ENCODE peak calls at places on chromosome 3, in five cellular contexts. B is Calu3, G is psoas muscle, T is Panc1, X is ovary. K is an unnamed sample.

GRCh38 chr3:144521131-144521530 is 549.5 kb downstream of the DIPK2A start:
- DNase-seq in X (no peak), G (no peak), T (no peak), B (no peak), K (no peak)

GRCh38 chr3:1091276-1091675 is 1.5 kb upstream of the CNTN6 start:
- DNase-seq in G (no peak), X (no peak), T (no peak), B (no peak), K (no peak)

GRCh38 chr3:128775906-128776542 is 50.0 kb downstream of the RAB7A start:
- DNase-seq in X (no peak), G (no peak), T (no peak), B (no peak), K (no peak)

GRCh38 chr3:71962561-71963240 is 177.8 kb upstream of the PROK2 start:
- DNase-seq in X (no peak), T (no peak), G (no peak), B (no peak), K (no peak)

GRCh38 chr3:183975981-183976662 is 41.6 kb downstream of the ABCC5 start:
- DNase-seq in B (no peak), T (no peak), X (no peak), G (no peak), K (no peak)

GRCh38 chr3:193031909-193032308 is 114.3 kb upstream of the MB21D2 start:
- DNase-seq in X (no peak), T (no peak), B (no peak), G (no peak), K (no peak)

GRCh38 chr3:28791713-28792255 is 443.2 kb upstream of the AZI2 start:
- DNase-seq in X (no peak), B (no peak), T (no peak), G (no peak), K (no peak)

GRCh38 chr3:198071602-198072285 is 111.7 kb downstream of the LMLN start:
- DNase-seq in T (peak), X (no peak), G (no peak), B (peak), K (no peak)

GRCh38 chr3:46517016-46517770 is 19.4 kb downstream of the RTP3 start:
- DNase-seq in T (peak), G (no peak), B (peak), X (no peak), K (no peak)

GRCh38 chr3:179526989-179527391 is 35.7 kb upstream of the ACTL6A start:
- DNase-seq in G (peak), X (peak), T (no peak), B (no peak), K (no peak)

GRCh38 chr3:56321383-56321782 is 146.9 kb downstream of the ERC2 start:
- DNase-seq in T (no peak), B (no peak), X (no peak), G (no peak), K (no peak)

GRCh38 chr3:14549256-14549931 is 9.3 kb upstream of the GRIP2 start:
- DNase-seq in X (no peak), G (peak), B (no peak), T (no peak), K (no peak)

GRCh38 chr3:9433884-9434521 is 36.6 kb downstream of the SETD5 start:
- DNase-seq in B (no peak), T (no peak), G (no peak), X (no peak), K (no peak)

GRCh38 chr3:11764931-11765363 is 81.7 kb downstream of the TAMM41 start:
- DNase-seq in G (no peak), B (peak), T (no peak), X (no peak), K (no peak)

GRCh38 chr3:22386107-22386506 is 635.1 kb upstream of the ZNF385D start:
- DNase-seq in B (no peak), X (no peak), T (no peak), G (no peak), K (no peak)

GRCh38 chr3:163785693-163786092 is 1292.6 kb downstream of the SI start:
- DNase-seq in B (peak), X (no peak), T (peak), G (no peak), K (no peak)

GRCh38 chr3:116085456-116085855 is 359.8 kb downstream of the LSAMP start:
- DNase-seq in T (no peak), G (no peak), B (no peak), X (no peak), K (no peak)

GRCh38 chr3:36906504-36907149 is 38.2 kb downstream of the TRANK1 start:
- DNase-seq in G (no peak), B (no peak), X (no peak), T (no peak), K (no peak)

GRCh38 chr3:36901588-36901987 is 43.3 kb downstream of the TRANK1 start:
- DNase-seq in X (no peak), G (no peak), B (no peak), T (no peak), K (no peak)

GRCh38 chr3:36903119-36903882 is 41.6 kb downstream of the TRANK1 start:
- DNase-seq in X (no peak), G (no peak), B (no peak), T (no peak), K (no peak)

GRCh38 chr3:36905545-36905944 is 39.3 kb downstream of the TRANK1 start:
- DNase-seq in X (no peak), B (no peak), T (no peak), G (no peak), K (no peak)

DNA sequence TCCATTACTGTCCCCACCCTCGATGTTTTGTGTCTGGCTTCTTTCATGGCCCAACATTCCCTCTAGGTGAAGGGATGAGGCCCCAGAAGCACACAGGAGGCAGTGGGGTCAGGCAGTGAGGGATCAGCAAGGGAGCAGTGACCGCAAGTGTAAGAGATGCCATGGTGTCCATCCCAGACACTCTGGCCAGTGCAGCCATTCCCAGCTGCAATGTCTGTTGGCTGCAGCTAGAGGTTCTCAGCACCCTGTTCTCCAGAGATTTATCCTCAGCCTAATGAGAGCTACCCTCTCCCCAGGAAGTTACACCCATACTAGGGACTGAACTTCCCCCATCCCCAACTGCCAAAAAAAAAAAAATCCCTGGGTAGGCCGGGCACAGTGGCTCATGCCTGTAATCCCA is 40.2 kb downstream of the TRANK1 start:
- DNase-seq in G (no peak), X (no peak), B (peak), T (no peak), K (no peak)
- TF ChIP-seq CTCF in G (no peak), X (no peak), B (peak), T (peak), K (peak)

DNA sequence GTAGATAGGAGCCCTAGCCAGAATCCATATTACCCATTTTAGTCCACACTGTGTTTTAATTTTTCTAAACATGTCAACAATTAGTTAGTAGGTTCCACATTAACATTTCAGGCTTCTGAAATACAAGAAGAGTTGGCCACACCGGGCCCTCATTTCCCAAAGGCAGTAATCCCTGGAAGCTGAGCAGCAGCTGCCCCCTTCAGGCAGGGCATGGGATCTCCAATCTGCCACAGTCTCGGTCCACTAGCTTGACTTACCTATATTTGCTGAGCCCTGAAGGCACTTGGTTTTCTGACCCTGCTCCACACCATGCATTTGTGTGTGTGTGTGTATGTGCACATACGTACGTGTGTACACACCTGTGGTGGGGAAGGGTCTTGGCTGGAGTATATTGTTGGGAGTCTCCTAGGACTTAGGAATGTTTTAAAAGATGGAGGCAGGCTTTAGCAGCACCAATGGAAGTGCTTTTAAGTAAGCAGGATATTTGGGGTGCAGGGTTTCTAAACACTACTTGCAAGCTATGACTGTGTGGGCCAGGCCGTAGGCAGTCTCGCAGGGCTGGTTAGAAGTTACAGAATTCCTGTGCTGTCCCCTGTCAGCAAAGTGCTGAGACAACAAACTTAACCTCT is 71.2 kb upstream of the SOX14 start:
- DNase-seq in X (no peak), T (no peak), G (peak), B (peak), K (no peak)
- TF ChIP-seq CTCF in X (no peak), T (peak), G (no peak), B (peak), K (no peak)

DNA sequence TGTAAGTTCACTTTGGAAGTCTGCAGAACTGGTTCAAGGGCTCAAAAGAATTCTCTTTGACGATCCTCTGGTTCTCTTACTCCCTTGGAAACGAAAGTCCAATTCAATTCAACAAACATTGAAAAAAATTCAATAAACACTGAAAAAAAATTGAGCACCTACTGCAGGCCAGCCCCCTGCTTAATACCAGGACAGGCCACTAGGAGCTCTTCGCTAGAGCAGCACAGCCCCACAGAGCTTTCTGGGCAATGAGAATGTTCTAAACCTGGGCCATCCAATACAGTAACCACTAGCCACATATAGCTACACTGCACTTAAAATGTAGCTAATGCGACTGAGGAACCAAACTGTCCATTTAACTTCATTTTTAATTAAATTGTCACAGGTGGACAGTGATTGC is 50.4 kb upstream of the DCLK3 start:
- DNase-seq in G (no peak), X (no peak), B (no peak), T (no peak), K (no peak)
- TF ChIP-seq CTCF in G (no peak), X (no peak), B (no peak), T (peak), K (no peak)

DNA sequence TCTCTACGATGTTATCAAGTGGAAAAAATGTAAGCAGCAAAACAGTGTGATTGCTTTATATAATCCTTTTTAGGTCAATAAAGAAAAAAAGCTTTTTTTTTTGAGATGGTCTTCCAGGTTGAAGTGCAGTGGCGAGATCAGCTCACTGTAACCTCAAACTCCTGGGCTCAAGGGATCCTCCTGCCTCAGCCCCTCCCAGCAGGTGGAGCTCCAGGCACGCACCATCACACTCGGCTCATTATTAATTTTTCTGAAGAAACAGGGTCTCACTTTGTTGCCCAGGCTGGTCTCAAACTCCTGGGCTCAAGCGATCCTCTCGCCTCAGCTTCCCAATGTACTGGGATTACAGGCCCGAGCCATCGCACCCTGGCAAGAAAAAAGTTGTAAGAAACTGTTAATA is 17.3 kb downstream of the RNF168 start:
- DNase-seq in X (no peak), G (no peak), B (peak), T (no peak), K (no peak)
- TF ChIP-seq CTCF in X (no peak), G (peak), B (no peak), T (peak), K (no peak)

GRCh38 chr3:186930639-186931486 is 537 bp downstream of the ST6GAL1 start:
- DNase-seq in T (no peak), B (peak), X (peak), G (peak), K (no peak)
- TF ChIP-seq CTCF in T (peak), B (no peak), X (no peak), G (peak), K (no peak)

DNA sequence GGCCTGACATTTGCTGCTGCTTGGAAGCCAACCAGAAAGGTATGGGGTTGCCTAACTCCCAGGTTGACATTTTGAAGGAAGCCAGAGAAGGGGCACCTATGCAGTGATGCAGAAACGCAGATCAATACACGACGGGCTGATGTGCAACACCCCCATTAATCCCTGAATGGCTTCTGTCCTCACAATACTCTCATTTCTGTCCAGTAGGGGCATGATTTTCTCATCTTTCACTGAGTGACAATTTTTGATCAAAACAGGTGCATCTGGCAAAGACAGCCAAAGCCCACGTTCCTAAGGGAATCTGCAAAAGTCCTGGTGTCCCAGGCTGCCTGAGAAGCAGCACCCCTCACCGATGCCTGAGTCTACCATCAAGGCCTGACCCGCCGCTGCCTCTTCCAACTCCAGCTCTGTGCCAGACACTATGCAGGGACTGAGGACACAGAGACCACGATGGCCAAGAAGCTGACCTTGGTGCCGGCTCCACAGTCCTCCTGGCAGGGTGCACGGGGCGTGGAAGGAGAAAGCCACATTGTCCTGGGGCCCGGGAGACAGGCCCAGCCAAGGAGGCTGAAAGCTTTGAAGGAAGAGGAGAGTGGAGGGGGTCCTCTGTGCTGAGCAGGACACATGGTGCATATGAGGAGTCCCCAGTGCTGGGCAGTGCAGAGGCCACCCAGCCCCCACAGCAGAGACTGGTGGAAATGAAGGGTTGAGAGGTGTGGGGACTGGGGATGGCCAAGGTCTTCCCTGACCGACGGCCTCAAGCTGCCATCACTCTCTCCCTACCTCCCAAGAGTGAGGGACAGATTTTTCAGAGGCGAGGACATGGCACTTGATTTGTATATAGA is 159.6 kb downstream of the NUP210 start:
- DNase-seq in X (no peak), T (no peak), B (no peak), G (no peak), K (no peak)
- TF ChIP-seq CTCF in X (no peak), T (no peak), B (no peak), G (no peak), K (no peak)

GRCh38 chr3:98012974-98013373 is 22.1 kb downstream of the GABRR3 start:
- DNase-seq in T (no peak), G (no peak), X (no peak), B (no peak), K (no peak)

GRCh38 chr3:98018301-98018700 is 16.8 kb downstream of the GABRR3 start:
- DNase-seq in G (no peak), T (no peak), X (no peak), B (no peak), K (no peak)

GRCh38 chr3:98010194-98010882 is 24.8 kb downstream of the GABRR3 start:
- DNase-seq in B (no peak), T (no peak), X (no peak), G (no peak), K (no peak)

GRCh38 chr3:98008751-98009373 is 26.3 kb downstream of the GABRR3 start:
- DNase-seq in B (no peak), G (no peak), T (no peak), X (no peak), K (no peak)

GRCh38 chr3:98013428-98014349 is 21.4 kb downstream of the GABRR3 start:
- DNase-seq in X (no peak), T (no peak), B (no peak), G (no peak), K (no peak)
- TF ChIP-seq CTCF in X (no peak), T (peak), B (no peak), G (no peak), K (no peak)

DNA sequence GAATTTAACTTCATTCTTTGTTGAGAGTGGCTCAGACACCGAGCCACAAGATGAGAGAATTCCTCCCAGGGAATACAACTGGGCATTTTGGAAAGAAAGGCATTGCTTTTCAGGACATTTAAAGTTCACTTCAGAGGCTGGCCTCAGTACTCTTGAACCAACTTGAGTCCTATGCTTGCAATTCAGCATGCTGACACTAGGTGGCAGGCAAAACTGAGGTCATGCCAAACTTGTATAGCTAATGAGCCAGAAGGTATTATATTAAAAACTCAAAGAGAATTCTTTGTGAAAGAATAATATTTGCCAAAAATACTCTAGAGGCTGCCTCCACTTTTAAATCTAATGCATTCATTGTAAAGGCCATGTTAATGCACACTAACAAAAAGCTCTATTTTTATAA is 104.7 kb downstream of the RARB start:
- DNase-seq in B (no peak), T (peak), X (no peak), G (no peak), K (no peak)
- TF ChIP-seq CTCF in B (peak), T (peak), X (no peak), G (peak), K (peak)

DNA sequence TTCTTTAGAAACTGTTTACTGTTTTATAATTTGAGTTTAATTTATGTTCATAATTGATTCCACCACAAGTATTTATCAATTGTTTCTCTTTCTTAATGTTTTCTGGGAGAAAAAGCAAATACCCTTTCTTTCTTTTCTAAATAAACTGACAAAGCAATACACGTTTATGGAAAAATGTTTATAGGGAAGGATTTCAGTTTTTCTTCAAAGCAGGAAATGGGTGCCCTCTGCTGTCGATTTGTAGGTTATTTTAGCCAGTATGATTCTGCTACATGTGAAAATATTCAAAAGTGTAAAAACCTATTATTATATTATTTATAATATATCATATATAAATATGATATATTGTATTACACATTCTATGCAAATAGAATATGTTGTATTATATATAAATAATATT is 921.0 kb upstream of the ROBO1 start:
- DNase-seq in B (peak), G (no peak), X (no peak), T (no peak), K (no peak)
- TF ChIP-seq CTCF in B (peak), G (no peak), X (no peak), T (peak), K (peak)

GRCh38 chr3:156535162-156535627 is 19.7 kb downstream of the SSR3 start:
- DNase-seq in X (peak), B (peak), T (no peak), G (peak), K (peak)
- TF ChIP-seq CTCF in X (no peak), B (no peak), T (peak), G (peak), K (peak)